ENCODE peak calls at places on chromosomes 1 and 21, in eight cellular contexts. One of them, this sample, is unnamed.

GRCh38 chr1:110218739-110219138 is 8.6 kb downstream of the KCNC4 start:
- DNase-seq in IMR-90: peak; percentile 30
- DNase-seq in choroid plexus epithelial cell: no peak
- DNase-seq in neural progenitor cell: peak; percentile 23
- DNase-seq in breast epithelium: no peak
- DNase-seq in AG10803: no peak
- DNase-seq in BJ: no peak
- DNase-seq in astrocyte of the spinal cord: no peak
- DNase-seq in this sample: no peak

GRCh38 chr21:45033791-45034555 is 40.4 kb upstream of the ADARB1 start:
- DNase-seq in IMR-90: peak; percentile 73
- DNase-seq in choroid plexus epithelial cell: peak; percentile 90
- DNase-seq in neural progenitor cell: no peak
- DNase-seq in breast epithelium: no peak
- DNase-seq in AG10803: peak; percentile 89
- DNase-seq in BJ: no peak
- DNase-seq in astrocyte of the spinal cord: no peak
- DNase-seq in this sample: peak; percentile 59

GRCh38 chr1:175245324-175245723 is 52.7 kb upstream of the KIAA0040 start:
- DNase-seq in IMR-90: no peak
- DNase-seq in choroid plexus epithelial cell: no peak
- DNase-seq in neural progenitor cell: no peak
- DNase-seq in breast epithelium: no peak
- DNase-seq in AG10803: no peak
- DNase-seq in BJ: no peak
- DNase-seq in astrocyte of the spinal cord: no peak
- DNase-seq in this sample: no peak

GRCh38 chr1:9658186-9658585 is 6.7 kb downstream of the PIK3CD start:
- DNase-seq in IMR-90: no peak
- DNase-seq in choroid plexus epithelial cell: no peak
- DNase-seq in neural progenitor cell: no peak
- DNase-seq in breast epithelium: no peak
- DNase-seq in AG10803: no peak
- DNase-seq in BJ: no peak
- DNase-seq in astrocyte of the spinal cord: no peak
- DNase-seq in this sample: no peak

GRCh38 chr1:221188531-221188930 is 309.3 kb downstream of the HLX start:
- DNase-seq in IMR-90: no peak
- DNase-seq in choroid plexus epithelial cell: no peak
- DNase-seq in neural progenitor cell: no peak
- DNase-seq in breast epithelium: no peak
- DNase-seq in AG10803: peak; percentile 50
- DNase-seq in BJ: no peak
- DNase-seq in astrocyte of the spinal cord: no peak
- DNase-seq in this sample: peak; percentile 34

GRCh38 chr1:10429868-10430215 is 391 bp upstream of the CENPS start:
- DNase-seq in IMR-90: peak; percentile 17
- DNase-seq in choroid plexus epithelial cell: peak; percentile 31
- DNase-seq in neural progenitor cell: no peak
- DNase-seq in breast epithelium: no peak
- DNase-seq in AG10803: no peak
- DNase-seq in BJ: no peak
- DNase-seq in astrocyte of the spinal cord: peak; percentile 14
- DNase-seq in this sample: no peak

GRCh38 chr1:179226749-179227148 is 2.7 kb downstream of the ABL2 start:
- DNase-seq in IMR-90: no peak
- DNase-seq in choroid plexus epithelial cell: no peak
- DNase-seq in neural progenitor cell: no peak
- DNase-seq in breast epithelium: no peak
- DNase-seq in AG10803: no peak
- DNase-seq in BJ: no peak
- DNase-seq in astrocyte of the spinal cord: no peak
- DNase-seq in this sample: no peak

GRCh38 chr1:234550341-234551031 is 59.5 kb downstream of the IRF2BP2 start:
- DNase-seq in IMR-90: no peak
- DNase-seq in choroid plexus epithelial cell: no peak
- DNase-seq in neural progenitor cell: peak; percentile 36
- DNase-seq in breast epithelium: no peak
- DNase-seq in AG10803: no peak
- DNase-seq in BJ: no peak
- DNase-seq in astrocyte of the spinal cord: no peak
- DNase-seq in this sample: no peak

GRCh38 chr1:47524272-47524671 is 86.4 kb downstream of the FOXD2 start:
- DNase-seq in IMR-90: no peak
- DNase-seq in choroid plexus epithelial cell: peak; percentile 47
- DNase-seq in neural progenitor cell: no peak
- DNase-seq in breast epithelium: no peak
- DNase-seq in AG10803: no peak
- DNase-seq in BJ: no peak
- DNase-seq in astrocyte of the spinal cord: no peak
- DNase-seq in this sample: no peak

GRCh38 chr1:42263019-42263418 is 72.0 kb downstream of the FOXJ3 start:
- DNase-seq in IMR-90: no peak
- DNase-seq in choroid plexus epithelial cell: no peak
- DNase-seq in neural progenitor cell: no peak
- DNase-seq in breast epithelium: no peak
- DNase-seq in AG10803: no peak
- DNase-seq in BJ: no peak
- DNase-seq in astrocyte of the spinal cord: no peak
- DNase-seq in this sample: no peak

GRCh38 chr1:218426343-218426657 is 81.2 kb downstream of the TGFB2 start:
- DNase-seq in IMR-90: peak; percentile 43
- DNase-seq in choroid plexus epithelial cell: peak; percentile 83
- DNase-seq in neural progenitor cell: no peak
- DNase-seq in breast epithelium: peak; percentile 50
- DNase-seq in AG10803: peak; percentile 49
- DNase-seq in BJ: no peak
- DNase-seq in astrocyte of the spinal cord: peak; percentile 44
- DNase-seq in this sample: no peak

GRCh38 chr1:230327892-230328284 is 98.2 kb downstream of the PGBD5 start:
- DNase-seq in IMR-90: no peak
- DNase-seq in choroid plexus epithelial cell: peak; percentile 33
- DNase-seq in neural progenitor cell: no peak
- DNase-seq in breast epithelium: no peak
- DNase-seq in AG10803: no peak
- DNase-seq in BJ: no peak
- DNase-seq in astrocyte of the spinal cord: peak; percentile 7
- DNase-seq in this sample: no peak

GRCh38 chr1:159983681-159984080 is 29.6 kb upstream of the SLAMF9 start:
- DNase-seq in IMR-90: no peak
- DNase-seq in choroid plexus epithelial cell: no peak
- DNase-seq in neural progenitor cell: no peak
- DNase-seq in breast epithelium: no peak
- DNase-seq in AG10803: no peak
- DNase-seq in BJ: no peak
- DNase-seq in astrocyte of the spinal cord: no peak
- DNase-seq in this sample: no peak

GRCh38 chr21:30984897-30985296 is 53.4 kb downstream of the KRTAP19-8 start:
- DNase-seq in IMR-90: no peak
- DNase-seq in choroid plexus epithelial cell: no peak
- DNase-seq in neural progenitor cell: no peak
- DNase-seq in breast epithelium: no peak
- DNase-seq in AG10803: no peak
- DNase-seq in BJ: no peak
- DNase-seq in astrocyte of the spinal cord: no peak
- DNase-seq in this sample: no peak

GRCh38 chr1:226702957-226703831 is 35.9 kb downstream of the ITPKB start:
- DNase-seq in IMR-90: peak; percentile 94
- DNase-seq in choroid plexus epithelial cell: peak; percentile 82
- DNase-seq in neural progenitor cell: peak; percentile 85
- DNase-seq in breast epithelium: peak; percentile 74
- DNase-seq in AG10803: peak; percentile 57
- DNase-seq in BJ: no peak
- DNase-seq in astrocyte of the spinal cord: peak; percentile 84
- DNase-seq in this sample: no peak

GRCh38 chr1:38064232-38064903 is 17.8 kb upstream of the POU3F1 start:
- DNase-seq in IMR-90: peak; percentile 88
- DNase-seq in choroid plexus epithelial cell: peak; percentile 76
- DNase-seq in neural progenitor cell: peak; percentile 62
- DNase-seq in breast epithelium: no peak
- DNase-seq in AG10803: peak; percentile 51
- DNase-seq in BJ: no peak
- DNase-seq in astrocyte of the spinal cord: peak; percentile 77
- DNase-seq in this sample: peak; percentile 10

GRCh38 chr1:209397910-209398309 is 185.6 kb upstream of the CAMK1G start:
- DNase-seq in IMR-90: no peak
- DNase-seq in choroid plexus epithelial cell: no peak
- DNase-seq in neural progenitor cell: no peak
- DNase-seq in breast epithelium: no peak
- DNase-seq in AG10803: no peak
- DNase-seq in BJ: no peak
- DNase-seq in astrocyte of the spinal cord: no peak
- DNase-seq in this sample: no peak

DNA sequence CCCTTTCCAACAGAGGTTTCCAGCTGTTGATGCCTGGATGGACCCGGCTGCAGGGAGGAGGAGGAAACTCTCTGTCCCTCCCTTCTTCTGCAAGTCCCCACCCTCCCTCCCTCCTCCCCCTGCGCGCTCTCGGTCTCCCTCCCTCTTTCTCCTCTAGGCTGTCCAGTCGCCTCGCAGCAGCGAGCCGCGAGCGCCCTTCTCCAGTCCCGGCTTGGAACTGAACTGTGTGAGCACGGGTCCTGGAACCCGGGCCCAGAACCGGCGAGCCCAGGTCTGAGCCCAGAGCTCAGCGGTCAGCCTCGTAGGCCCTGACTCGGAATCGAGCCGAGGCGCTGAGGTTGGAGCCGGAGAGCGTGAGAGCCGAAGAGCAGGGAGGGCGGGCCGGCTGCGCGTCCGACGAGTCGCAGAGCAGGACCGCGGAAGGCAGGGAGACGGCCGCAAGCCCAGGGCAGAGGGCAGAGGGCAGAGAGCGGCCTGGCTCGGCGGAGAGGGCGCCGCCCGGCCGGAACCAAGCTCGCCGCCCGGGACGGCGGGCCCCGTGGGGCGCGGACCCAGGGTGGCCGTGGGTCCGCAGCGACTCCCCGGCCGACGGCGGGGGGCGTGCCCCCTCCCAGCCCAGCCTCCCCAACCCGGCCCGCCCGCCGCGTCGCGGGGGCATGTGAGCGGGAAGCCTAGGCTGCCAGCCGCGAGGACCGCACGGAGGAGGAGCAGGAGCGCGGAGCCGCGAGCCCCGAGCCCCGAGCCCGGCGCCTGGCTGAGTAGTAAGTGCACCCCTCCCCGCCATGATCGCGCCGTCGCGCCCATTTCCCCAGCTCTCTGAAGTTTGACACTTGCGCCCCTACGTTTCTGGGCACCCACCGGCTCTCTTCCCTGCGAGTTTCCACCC is at the start of gene SOX13:
- DNase-seq in IMR-90: peak; percentile 85
- DNase-seq in choroid plexus epithelial cell: peak; percentile 93
- DNase-seq in neural progenitor cell: peak; percentile 93
- DNase-seq in breast epithelium: peak; percentile 81
- DNase-seq in AG10803: peak; percentile 88
- DNase-seq in BJ: no peak
- DNase-seq in astrocyte of the spinal cord: peak; percentile 90
- DNase-seq in this sample: peak; percentile 62
- TF ChIP-seq CTCF in IMR-90: peak; percentile 24
- TF ChIP-seq CTCF in choroid plexus epithelial cell: peak; percentile 46
- TF ChIP-seq CTCF in neural progenitor cell: peak; percentile 23
- TF ChIP-seq CTCF in breast epithelium: peak; percentile 39
- TF ChIP-seq CTCF in AG10803: peak; percentile 17
- TF ChIP-seq CTCF in BJ: peak; percentile 43
- TF ChIP-seq CTCF in astrocyte of the spinal cord: peak; percentile 33
- TF ChIP-seq CTCF in this sample: peak; percentile 39

DNA sequence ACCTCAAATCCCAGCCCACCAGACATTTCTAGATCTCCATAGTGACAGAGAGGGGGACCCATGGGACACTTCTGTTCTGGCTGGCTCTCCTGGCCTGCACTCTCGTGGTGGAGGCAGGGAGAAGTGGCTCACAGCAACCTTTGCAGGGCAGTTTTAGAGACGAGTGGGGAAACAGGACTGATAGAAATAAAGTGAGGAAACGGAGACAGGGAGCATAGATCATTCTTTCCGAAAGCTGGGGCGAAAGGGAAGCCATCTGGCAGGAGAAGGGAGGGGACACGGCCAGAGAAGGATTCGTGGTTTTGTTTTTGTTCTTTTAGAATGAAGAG is 3.5 kb downstream of the TIE1 start:
- DNase-seq in IMR-90: no peak
- DNase-seq in choroid plexus epithelial cell: no peak
- DNase-seq in neural progenitor cell: no peak
- DNase-seq in breast epithelium: no peak
- DNase-seq in AG10803: no peak
- DNase-seq in BJ: no peak
- DNase-seq in astrocyte of the spinal cord: no peak
- DNase-seq in this sample: no peak
- TF ChIP-seq CTCF in IMR-90: no peak
- TF ChIP-seq CTCF in choroid plexus epithelial cell: no peak
- TF ChIP-seq CTCF in neural progenitor cell: no peak
- TF ChIP-seq CTCF in breast epithelium: no peak
- TF ChIP-seq CTCF in AG10803: no peak
- TF ChIP-seq CTCF in BJ: no peak
- TF ChIP-seq CTCF in astrocyte of the spinal cord: no peak
- TF ChIP-seq CTCF in this sample: no peak

DNA sequence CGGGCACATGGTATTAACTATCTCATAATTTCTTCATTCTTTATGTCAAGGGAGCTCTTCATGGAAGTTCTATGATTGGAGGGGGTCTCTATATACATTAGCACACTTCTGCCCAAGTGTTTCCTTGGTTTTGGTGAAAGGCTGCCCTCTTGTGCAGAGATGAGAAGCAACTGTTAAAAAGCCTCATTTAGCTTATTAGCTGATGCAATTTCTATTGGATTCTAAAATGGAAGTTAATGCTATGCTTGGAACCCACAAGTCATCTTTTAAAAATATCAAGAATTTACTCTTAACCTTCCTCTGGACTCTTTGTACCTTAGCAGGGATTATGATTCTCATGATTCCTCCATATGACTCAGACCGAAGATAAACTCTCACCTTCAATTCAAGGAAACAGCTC is 328.9 kb downstream of the PTBP2 start:
- DNase-seq in IMR-90: peak; percentile 59
- DNase-seq in choroid plexus epithelial cell: peak; percentile 91
- DNase-seq in neural progenitor cell: peak; percentile 33
- DNase-seq in breast epithelium: no peak
- DNase-seq in AG10803: peak; percentile 37
- DNase-seq in BJ: no peak
- DNase-seq in astrocyte of the spinal cord: peak; percentile 56
- DNase-seq in this sample: no peak
- TF ChIP-seq CTCF in IMR-90: peak; percentile 53
- TF ChIP-seq CTCF in choroid plexus epithelial cell: peak; percentile 72
- TF ChIP-seq CTCF in neural progenitor cell: peak; percentile 60
- TF ChIP-seq CTCF in breast epithelium: no peak
- TF ChIP-seq CTCF in AG10803: peak; percentile 47
- TF ChIP-seq CTCF in BJ: peak; percentile 44
- TF ChIP-seq CTCF in astrocyte of the spinal cord: peak; percentile 55
- TF ChIP-seq CTCF in this sample: peak; percentile 51

DNA sequence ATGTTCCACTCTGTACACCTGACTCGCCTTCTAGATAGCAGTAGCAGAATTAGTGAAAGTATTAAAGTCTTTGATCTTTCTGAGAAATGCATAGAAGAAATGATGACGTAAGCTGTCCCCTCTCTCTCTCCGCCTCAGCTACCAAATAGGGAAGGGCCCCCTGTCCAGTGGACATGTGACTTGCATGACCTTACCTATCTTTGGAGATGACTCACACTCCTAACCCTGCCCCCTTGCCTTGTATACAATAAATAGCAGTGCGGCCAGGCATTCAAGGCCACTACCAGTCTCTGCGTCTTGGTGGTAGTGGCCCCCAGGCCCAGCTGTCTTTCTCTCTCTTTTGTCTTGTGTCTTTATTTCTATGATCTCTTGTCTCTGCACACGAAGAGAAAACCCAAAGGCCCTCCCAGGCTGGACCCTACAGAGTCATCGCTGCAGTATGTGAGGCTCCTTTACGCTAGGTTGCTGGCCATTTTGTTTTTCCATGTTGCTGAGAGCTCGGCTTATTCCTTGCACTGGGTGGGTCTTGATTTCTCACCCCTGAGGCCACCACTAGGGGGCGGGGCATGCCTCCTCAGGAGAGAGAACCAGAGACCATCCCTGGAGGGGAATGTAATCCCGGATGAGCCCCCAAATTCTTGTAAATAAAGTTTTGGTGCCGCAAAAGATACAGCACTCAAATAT is 16.0 kb upstream of the ZBTB8B start:
- DNase-seq in IMR-90: no peak
- DNase-seq in choroid plexus epithelial cell: peak; percentile 29
- DNase-seq in neural progenitor cell: peak; percentile 66
- DNase-seq in breast epithelium: no peak
- DNase-seq in AG10803: no peak
- DNase-seq in BJ: no peak
- DNase-seq in astrocyte of the spinal cord: no peak
- DNase-seq in this sample: no peak
- TF ChIP-seq CTCF in IMR-90: no peak
- TF ChIP-seq CTCF in choroid plexus epithelial cell: peak; percentile 12
- TF ChIP-seq CTCF in neural progenitor cell: peak; percentile 55
- TF ChIP-seq CTCF in breast epithelium: no peak
- TF ChIP-seq CTCF in AG10803: no peak
- TF ChIP-seq CTCF in BJ: peak; percentile 34
- TF ChIP-seq CTCF in astrocyte of the spinal cord: peak; percentile 18
- TF ChIP-seq CTCF in this sample: peak; percentile 33

This sample was measured in AG09309.